ENCODE peak calls at places on chromosomes 2 and 18, in seven cellular contexts. C is NCI-H774; K is lower lobe of right lung; E is activated CD4-positive, alpha-beta T cell treated with anti-CD3 and anti-CD28 coated beads for 36 hours; P is A172; N is fibroblast of lung; U is hippocampal formation. B is an unnamed sample.

GRCh38 chr2:46885376-46885775 is 30.2 kb downstream of the MCFD2 start:
- DNase-seq in C (no peak), K (no peak), E (no peak), P (no peak), N (peak), U (no peak), B (no peak)

GRCh38 chr2:46852124-46852523 is 63.5 kb downstream of the MCFD2 start:
- DNase-seq in C (no peak), K (no peak), E (no peak), P (no peak), N (no peak), U (no peak), B (no peak)

GRCh38 chr18:70373062-70373519 is 84.2 kb downstream of the SOCS6 start:
- DNase-seq in C (no peak), K (no peak), E (no peak), P (peak), N (peak), U (no peak), B (no peak)

GRCh38 chr2:27085670-27086089 is 892 bp upstream of the KHK start:
- DNase-seq in C (peak), K (peak), E (peak), P (peak), N (peak), U (peak), B (peak)

GRCh38 chr18:7000484-7001096 is 117.0 kb downstream of the LAMA1 start:
- DNase-seq in C (no peak), K (no peak), E (no peak), P (peak), N (no peak), U (peak), B (no peak)

GRCh38 chr2:231482806-231483391 is 18.6 kb upstream of the NCL start:
- DNase-seq in C (peak), K (peak), E (peak), P (peak), N (peak), U (peak), B (peak)

GRCh38 chr2:241965931-241966412 is 96.4 kb downstream of the RTP5 start:
- DNase-seq in C (no peak), K (no peak), E (peak), P (peak), N (peak), U (peak), B (peak)

GRCh38 chr2:6644261-6644660 is 221.4 kb downstream of the CMPK2 start:
- DNase-seq in C (no peak), K (no peak), E (no peak), P (no peak), N (no peak), U (no peak), B (no peak)

GRCh38 chr2:234514099-234514498 is 17.2 kb upstream of the ARL4C start:
- DNase-seq in C (no peak), K (no peak), E (no peak), P (no peak), N (peak), U (no peak), B (no peak)

GRCh38 chr18:11570073-11570588 is 39.3 kb upstream of the SLC35G4 start:
- DNase-seq in C (no peak), K (no peak), E (no peak), P (no peak), N (no peak), U (no peak), B (no peak)

GRCh38 chr2:54081574-54081973 is 33.8 kb upstream of the ACYP2 start:
- DNase-seq in C (no peak), K (no peak), E (peak), P (peak), N (peak), U (no peak), B (peak)

GRCh38 chr2:113105047-113105446 is 22.4 kb upstream of the IL1RN start:
- DNase-seq in C (no peak), K (no peak), E (peak), P (peak), N (peak), U (no peak), B (peak)

GRCh38 chr2:163601377-163601776 is 134.4 kb downstream of the FIGN start:
- DNase-seq in C (no peak), K (no peak), E (no peak), P (peak), N (peak), U (no peak), B (no peak)

GRCh38 chr2:185208261-185208660 is 530.3 kb upstream of the FSIP2 start:
- DNase-seq in C (no peak), K (no peak), E (peak), P (peak), N (peak), U (no peak), B (no peak)